ENCODE peak calls at places on chromosomes 3 and 15, in nine cellular contexts. K is Right ventricle myocardium superior, G is BE2C, P is HuH-7, O is NCI-H460, D is neural progenitor cell, C is hypothalamus, H is posterior cingulate gyrus, F is mesenchymal stem cell. Z is an unnamed sample.

GRCh38 chr3:56133423-56133822 is 334.8 kb downstream of the ERC2 start:
- DNase-seq in K (no peak), G (no peak), P (no peak), O (no peak), D (no peak), C (no peak), H (no peak), F (peak), Z (no peak)

GRCh38 chr15:78085928-78086327 is 6.4 kb upstream of the SH2D7 start:
- DNase-seq in K (no peak), G (no peak), P (no peak), O (no peak), D (no peak), C (no peak), H (no peak), F (no peak), Z (no peak)

GRCh38 chr15:68268405-68268804 is 9.1 kb upstream of the FEM1B start:
- DNase-seq in K (no peak), G (no peak), P (no peak), O (no peak), D (no peak), C (no peak), H (no peak), F (no peak), Z (no peak)

GRCh38 chr15:90915216-90915807 is 12.2 kb downstream of the MAN2A2 start:
- DNase-seq in K (no peak), G (no peak), P (no peak), O (no peak), D (no peak), C (no peak), H (no peak), F (peak), Z (no peak)

GRCh38 chr3:156416846-156417581 is 137.9 kb downstream of the SSR3 start:
- DNase-seq in K (no peak), G (peak), P (no peak), O (no peak), D (no peak), C (no peak), H (no peak), F (peak), Z (no peak)

GRCh38 chr3:13069495-13069894 is 3.7 kb downstream of the IQSEC1 start:
- DNase-seq in K (no peak), G (no peak), P (no peak), O (no peak), D (no peak), C (no peak), H (no peak), F (no peak), Z (peak)

GRCh38 chr3:184262166-184262926 is 993 bp upstream of the CAMK2N2 start:
- DNase-seq in K (no peak), G (peak), P (no peak), O (no peak), D (peak), C (no peak), H (peak), F (no peak), Z (no peak)

GRCh38 chr15:40038267-40038653 is 721 bp downstream of the SRP14 start:
- DNase-seq in K (no peak), G (no peak), P (no peak), O (no peak), D (no peak), C (no peak), H (no peak), F (peak), Z (no peak)

GRCh38 chr3:152159328-152159727 is 109.4 kb upstream of the MBNL1 start:
- DNase-seq in K (no peak), G (no peak), P (no peak), O (no peak), D (no peak), C (no peak), H (no peak), F (peak), Z (no peak)

GRCh38 chr3:197456271-197457091 is 99.3 kb downstream of the BDH1 start:
- DNase-seq in K (peak), G (peak), P (peak), O (peak), D (peak), C (no peak), H (peak), F (peak), Z (peak)

GRCh38 chr3:81242871-81243270 is 518.6 kb downstream of the GBE1 start:
- DNase-seq in K (no peak), G (no peak), P (no peak), O (peak), D (no peak), C (no peak), H (no peak), F (no peak), Z (no peak)

GRCh38 chr3:175111036-175111435 is 251.9 kb downstream of the NAALADL2 start:
- DNase-seq in K (no peak), G (no peak), P (no peak), O (no peak), D (no peak), C (no peak), H (no peak), F (peak), Z (no peak)

GRCh38 chr3:143538577-143538981 is 309.7 kb downstream of the SLC9A9 start:
- DNase-seq in K (no peak), G (no peak), P (no peak), O (no peak), D (no peak), C (no peak), H (no peak), F (peak), Z (no peak)

GRCh38 chr3:158846803-158847465 is 45.1 kb downstream of the MFSD1 start:
- DNase-seq in K (no peak), G (no peak), P (no peak), O (no peak), D (no peak), C (no peak), H (no peak), F (peak), Z (no peak)

GRCh38 chr3:133408961-133409360 is 9.1 kb downstream of the BFSP2 start:
- DNase-seq in K (no peak), G (no peak), P (no peak), O (no peak), D (no peak), C (no peak), H (no peak), F (peak), Z (no peak)

Z was measured in CD8-positive, alpha-beta memory T cell.